ENCODE peak calls at places on chromosomes 4 and X, in eight cellular contexts. M, T, F, H, C, D, W and P are unnamed samples. For H3K4me1, the result is how much of the 10 kb centered on the place peaks cover.

GRCh38 chr4:62135565-62136156 is 935.5 kb downstream of the ADGRL3 start:
- DNase-seq in C (peak), H (no peak), T (no peak), F (no peak), W (no peak), D (no peak), M (no peak), P (no peak)

GRCh38 chrX:42220083-42220482 is 296.7 kb upstream of the CASK start:
- DNase-seq in W (no peak), F (no peak), M (no peak), C (no peak), T (no peak), H (no peak), D (no peak), P (no peak)

GRCh38 chr4:69744157-69744478 is 16.3 kb downstream of the SULT1B1 start:
- DNase-seq in W (no peak), F (no peak), M (peak), H (no peak), C (no peak), D (no peak), T (no peak), P (no peak)

GRCh38 chr4:150234246-150234645 is 156.0 kb downstream of the DCLK2 start:
- DNase-seq in H (no peak), M (no peak), F (no peak), T (no peak), C (peak), D (peak), W (peak), P (no peak)

GRCh38 chrX:73758253-73758652 is 195.3 kb downstream of the CHIC1 start:
- DNase-seq in D (no peak), H (no peak), T (peak), W (no peak), C (no peak), F (no peak), M (no peak), P (no peak)

GRCh38 chr4:40887690-40888089 is 137.9 kb downstream of the NSUN7 start:
- DNase-seq in M (no peak), D (peak), T (no peak), H (no peak), W (peak), F (no peak), C (peak), P (no peak)

GRCh38 chr4:76458829-76459228 is 23.8 kb downstream of the SHROOM3 start:
- DNase-seq in H (peak), C (peak), F (peak), D (peak), T (peak), M (no peak), W (no peak), P (no peak)

GRCh38 chr4:7150083-7150635 is 42.2 kb upstream of the SORCS2 start:
- DNase-seq in C (no peak), H (no peak), D (no peak), T (no peak), W (no peak), M (no peak), F (no peak), P (no peak)

GRCh38 chr4:169070895-169071218 is 60.8 kb upstream of the CBR4 start:
- DNase-seq in M (no peak), C (peak), D (no peak), H (no peak), F (peak), T (no peak), W (no peak), P (peak)

GRCh38 chr4:15778191-15778741 is at the start of gene CD38:
- DNase-seq in W (no peak), H (peak), F (peak), T (peak), D (peak), M (peak), C (no peak), P (no peak)

GRCh38 chrX:96776966-96777365 is 92.3 kb downstream of the DIAPH2 start:
- DNase-seq in W (peak), T (no peak), C (peak), H (no peak), F (no peak), D (no peak), M (no peak), P (no peak)

GRCh38 chrX:135346975-135347374 is 37.7 kb downstream of the ETDC start:
- DNase-seq in M (no peak), F (peak), T (no peak), H (no peak), C (no peak), W (no peak), D (no peak), P (no peak)

GRCh38 chr4:150402968-150403367 is 179.0 kb upstream of the MAB21L2 start:
- DNase-seq in W (peak), D (no peak), H (no peak), F (no peak), T (peak), M (peak), C (no peak), P (no peak)

GRCh38 chr4:11151500-11151899 is 277.2 kb downstream of the HS3ST1 start:
- DNase-seq in T (no peak), D (no peak), F (no peak), M (no peak), W (no peak), H (no peak), C (no peak), P (no peak)

GRCh38 chrX:42102586-42103282 is 179.4 kb upstream of the CASK start:
- DNase-seq in F (no peak), M (no peak), T (no peak), H (no peak), C (peak), W (no peak), D (no peak), P (no peak)

GRCh38 chr4:138235419-138235952 is 6.7 kb downstream of the SLC7A11 start:
- DNase-seq in H (no peak), M (peak), T (no peak), C (peak), W (peak), F (peak), D (peak), P (peak)

GRCh38 chr4:176638992-176639391 is 153.7 kb downstream of the VEGFC start:
- DNase-seq in M (no peak), F (no peak), W (peak), H (no peak), C (no peak), T (no peak), D (peak), P (no peak)

GRCh38 chrX:131816551-131817136 is 206.5 kb upstream of the STK26 start:
- DNase-seq in C (peak), T (no peak), M (peak), H (no peak), W (peak), D (no peak), F (no peak), P (peak)

GRCh38 chr4:168693750-168694470 is 197.1 kb downstream of the PALLD start:
- DNase-seq in W (peak), F (no peak), C (peak), T (no peak), H (no peak), D (no peak), M (no peak), P (no peak)

GRCh38 chrX:154998204-154998880 is 24.2 kb downstream of the F8 start:
- DNase-seq in D (no peak), C (no peak), T (no peak), W (no peak), H (no peak), M (no peak), F (no peak), P (no peak)

GRCh38 chrX:42094208-42094607 is 170.9 kb upstream of the CASK start:
- DNase-seq in W (peak), D (peak), T (no peak), C (peak), M (no peak), F (no peak), H (no peak), P (no peak)

GRCh38 chr4:79848329-79848728 is 224.7 kb downstream of the ANTXR2 start:
- DNase-seq in H (no peak), F (no peak), T (no peak), D (no peak), C (no peak), M (no peak), W (no peak), P (no peak)

GRCh38 chr4:154529737-154530136 is 20.5 kb downstream of the PLRG1 start:
- DNase-seq in W (no peak), D (no peak), T (no peak), C (peak), F (peak), H (no peak), M (no peak), P (no peak)

GRCh38 chr4:797066-797465 is 28.9 kb downstream of the CPLX1 start:
- DNase-seq in W (no peak), T (no peak), H (no peak), D (no peak), M (no peak), C (no peak), F (no peak), P (no peak)

GRCh38 chr4:795726-796119 is 30.2 kb downstream of the CPLX1 start:
- DNase-seq in T (no peak), C (no peak), D (no peak), M (no peak), F (no peak), H (no peak), W (no peak), P (no peak)

GRCh38 chr4:794911-795725 is 30.8 kb downstream of the CPLX1 start:
- DNase-seq in D (no peak), W (no peak), M (no peak), C (no peak), F (no peak), H (no peak), T (peak), P (no peak)

GRCh38 chr4:793941-794621 is 31.8 kb downstream of the CPLX1 start:
- DNase-seq in H (no peak), C (no peak), D (no peak), F (no peak), M (no peak), W (peak), T (no peak), P (no peak)

GRCh38 chr4:796206-796605 is 29.7 kb downstream of the CPLX1 start:
- DNase-seq in F (no peak), W (no peak), M (no peak), C (no peak), D (no peak), H (no peak), T (no peak), P (no peak)
- H3K4me2 ChIP-seq in F (no peak), W (no peak), M (no peak), C (no peak), D (no peak), H (no peak), T (peak), P (no peak)

GRCh38 chr4:185532327-185532726 is 3.0 kb downstream of the PDLIM3 start:
- DNase-seq in T (no peak), H (no peak), D (no peak), C (no peak), W (no peak), M (peak), F (no peak), P (no peak)
- H3K4me1 ChIP-seq in T (under half), H (under half), D (under half), C (under half), W (under half), M (under half), F (under half), P (under half)

GRCh38 chr4:156832886-156833285 is 138.7 kb downstream of the PDGFC start:
- DNase-seq in W (peak), D (peak), M (no peak), F (no peak), H (no peak), T (no peak), C (no peak), P (no peak)
- H3K4me2 ChIP-seq in W (no peak), D (no peak), M (no peak), F (no peak), H (no peak), T (no peak), C (no peak), P (no peak)

DNA sequence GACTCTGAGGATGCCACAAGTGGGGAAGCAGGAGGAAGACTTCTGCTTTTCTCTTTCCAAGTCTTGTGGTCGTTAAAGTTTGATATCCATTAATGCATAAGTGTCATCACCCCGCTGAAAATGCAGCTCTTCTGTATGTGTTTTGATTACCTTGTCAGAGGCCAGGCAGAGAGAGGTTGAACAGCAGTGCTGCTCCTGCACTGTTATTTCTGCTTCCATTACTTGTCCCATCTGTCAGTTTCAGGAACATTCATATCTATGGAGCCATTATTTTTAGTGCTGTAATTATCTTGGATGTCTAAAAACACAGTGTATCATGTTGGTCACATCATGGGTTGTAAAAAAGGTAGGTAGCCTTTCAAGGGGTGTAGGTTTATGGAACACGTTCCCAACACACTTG is 62.0 kb upstream of the ESX1 start:
- DNase-seq in T (no peak), F (no peak), H (no peak), W (no peak), C (no peak), M (no peak), D (no peak), P (no peak)
- H3K4me1 ChIP-seq in T (under half), F (under half), H (under half), W (under half), C (under half), M (under half), D (under half), P (half or more)